ENCODE peak calls at places on chromosomes 13 and 19, in six cellular contexts. One of them, this sample, is unnamed.

GRCh38 chr13:34805347-34805746 is 136.7 kb upstream of the NBEA start:
- DNase-seq in IMR-90: no peak
- DNase-seq in hepatocyte: no peak
- DNase-seq in esophagus muscularis mucosa: no peak
- DNase-seq in CD4-positive, alpha-beta T cell: no peak
- DNase-seq in SJSA1: no peak
- DNase-seq in this sample: no peak

GRCh38 chr19:57241181-57241580 is 749 bp downstream of the ZNF805 start:
- DNase-seq in hepatocyte: peak; percentile 17
- DNase-seq in esophagus muscularis mucosa: peak; percentile 4
- DNase-seq in SJSA1: no peak
- DNase-seq in IMR-90: peak; percentile 37
- DNase-seq in CD4-positive, alpha-beta T cell: no peak
- DNase-seq in this sample: peak; percentile 7

GRCh38 chr13:97506511-97506910 is 72.5 kb downstream of the RAP2A start:
- DNase-seq in CD4-positive, alpha-beta T cell: no peak
- DNase-seq in esophagus muscularis mucosa: no peak
- DNase-seq in SJSA1: no peak
- DNase-seq in IMR-90: peak; percentile 74
- DNase-seq in hepatocyte: peak; percentile 46
- DNase-seq in this sample: no peak

GRCh38 chr13:46529509-46529908 is 23.5 kb upstream of the LRCH1 start:
- DNase-seq in hepatocyte: no peak
- DNase-seq in CD4-positive, alpha-beta T cell: no peak
- DNase-seq in esophagus muscularis mucosa: no peak
- DNase-seq in IMR-90: no peak
- DNase-seq in SJSA1: no peak
- DNase-seq in this sample: no peak

GRCh38 chr13:105219636-105220035 is 1315.8 kb downstream of the EFNB2 start:
- DNase-seq in CD4-positive, alpha-beta T cell: no peak
- DNase-seq in SJSA1: no peak
- DNase-seq in hepatocyte: no peak
- DNase-seq in IMR-90: peak; percentile 73
- DNase-seq in esophagus muscularis mucosa: no peak
- DNase-seq in this sample: no peak

GRCh38 chr19:30135797-30136196 is 193.8 kb downstream of the URI1 start:
- DNase-seq in hepatocyte: no peak
- DNase-seq in IMR-90: no peak
- DNase-seq in esophagus muscularis mucosa: no peak
- DNase-seq in SJSA1: no peak
- DNase-seq in CD4-positive, alpha-beta T cell: no peak
- DNase-seq in this sample: no peak

GRCh38 chr19:31348416-31349159 is 648 bp downstream of the TSHZ3 start:
- DNase-seq in IMR-90: no peak
- DNase-seq in hepatocyte: peak; percentile 36
- DNase-seq in SJSA1: no peak
- DNase-seq in CD4-positive, alpha-beta T cell: no peak
- DNase-seq in esophagus muscularis mucosa: no peak
- DNase-seq in this sample: no peak

GRCh38 chr13:50340566-50341287 is 325.5 kb downstream of the KCNRG start:
- DNase-seq in hepatocyte: no peak
- DNase-seq in SJSA1: no peak
- DNase-seq in CD4-positive, alpha-beta T cell: no peak
- DNase-seq in esophagus muscularis mucosa: no peak
- DNase-seq in IMR-90: no peak
- DNase-seq in this sample: no peak

GRCh38 chr13:97849305-97849704 is 104.2 kb upstream of the IPO5 start:
- DNase-seq in IMR-90: peak; percentile 52
- DNase-seq in esophagus muscularis mucosa: peak; percentile 60
- DNase-seq in SJSA1: no peak
- DNase-seq in hepatocyte: peak; percentile 35
- DNase-seq in CD4-positive, alpha-beta T cell: no peak
- DNase-seq in this sample: peak; percentile 24

GRCh38 chr19:1622007-1622406 is 16.7 kb upstream of the UQCR11 start:
- DNase-seq in hepatocyte: no peak
- DNase-seq in esophagus muscularis mucosa: no peak
- DNase-seq in CD4-positive, alpha-beta T cell: no peak
- DNase-seq in IMR-90: no peak
- DNase-seq in SJSA1: no peak
- DNase-seq in this sample: no peak

GRCh38 chr13:89267734-89268133 is 1596.6 kb downstream of the SLITRK5 start:
- DNase-seq in esophagus muscularis mucosa: no peak
- DNase-seq in CD4-positive, alpha-beta T cell: no peak
- DNase-seq in IMR-90: no peak
- DNase-seq in hepatocyte: no peak
- DNase-seq in SJSA1: no peak
- DNase-seq in this sample: no peak

GRCh38 chr19:16104722-16105121 is 7.0 kb upstream of the RAB8A start:
- DNase-seq in CD4-positive, alpha-beta T cell: no peak
- DNase-seq in hepatocyte: no peak
- DNase-seq in esophagus muscularis mucosa: no peak
- DNase-seq in SJSA1: no peak
- DNase-seq in IMR-90: no peak
- DNase-seq in this sample: peak; percentile 40

GRCh38 chr19:16096281-16096855 is 15.3 kb upstream of the RAB8A start:
- DNase-seq in esophagus muscularis mucosa: no peak
- DNase-seq in hepatocyte: no peak
- DNase-seq in CD4-positive, alpha-beta T cell: no peak
- DNase-seq in IMR-90: no peak
- DNase-seq in SJSA1: no peak
- DNase-seq in this sample: no peak

GRCh38 chr19:16098416-16098768 is 13.3 kb upstream of the RAB8A start:
- DNase-seq in IMR-90: no peak
- DNase-seq in SJSA1: no peak
- DNase-seq in hepatocyte: no peak
- DNase-seq in esophagus muscularis mucosa: no peak
- DNase-seq in CD4-positive, alpha-beta T cell: no peak
- DNase-seq in this sample: no peak

GRCh38 chr19:16098821-16099220 is 12.9 kb upstream of the RAB8A start:
- DNase-seq in esophagus muscularis mucosa: no peak
- DNase-seq in CD4-positive, alpha-beta T cell: no peak
- DNase-seq in SJSA1: no peak
- DNase-seq in hepatocyte: no peak
- DNase-seq in IMR-90: no peak
- DNase-seq in this sample: no peak

DNA sequence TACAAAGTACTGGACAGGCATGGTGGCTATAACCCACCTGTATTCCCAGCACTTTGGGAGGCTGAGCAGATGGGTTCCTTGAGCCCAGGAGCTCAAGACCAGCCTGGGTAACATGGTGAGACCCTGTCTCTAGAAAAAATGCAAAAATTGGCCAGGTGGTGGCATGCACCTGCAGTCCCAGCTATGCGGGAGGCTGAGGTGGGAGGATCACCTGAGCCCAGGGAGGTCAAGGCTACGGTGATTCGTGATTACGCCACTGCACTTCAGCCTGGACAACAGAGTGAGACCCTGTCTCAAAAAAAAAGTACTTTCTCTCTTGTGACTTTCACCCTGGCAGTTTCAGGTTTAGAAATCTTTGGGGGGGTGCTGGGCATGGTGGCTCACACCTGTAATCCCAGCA is 11.2 kb upstream of the RAB8A start:
- DNase-seq in CD4-positive, alpha-beta T cell: no peak
- DNase-seq in hepatocyte: no peak
- DNase-seq in esophagus muscularis mucosa: no peak
- DNase-seq in IMR-90: no peak
- DNase-seq in SJSA1: no peak
- DNase-seq in this sample: no peak
- H3K27ac ChIP-seq in CD4-positive, alpha-beta T cell: no peak overlapping the region
- H3K27ac ChIP-seq in hepatocyte: peak overlapping the region; percentile 80
- H3K27ac ChIP-seq in esophagus muscularis mucosa: no peak overlapping the region
- H3K27ac ChIP-seq in IMR-90: no peak overlapping the region
- H3K27ac ChIP-seq in SJSA1: no peak overlapping the region
- H3K27ac ChIP-seq in this sample: no peak overlapping the region

GRCh38 chr13:42860485-42860884 is 79.1 kb downstream of the FAM216B start:
- DNase-seq in IMR-90: no peak
- DNase-seq in SJSA1: no peak
- DNase-seq in hepatocyte: no peak
- DNase-seq in CD4-positive, alpha-beta T cell: no peak
- DNase-seq in esophagus muscularis mucosa: no peak
- DNase-seq in this sample: no peak
- H3K27ac ChIP-seq in IMR-90: no peak overlapping the region
- H3K27ac ChIP-seq in SJSA1: no peak overlapping the region
- H3K27ac ChIP-seq in hepatocyte: no peak overlapping the region
- H3K27ac ChIP-seq in CD4-positive, alpha-beta T cell: no peak overlapping the region
- H3K27ac ChIP-seq in esophagus muscularis mucosa: no peak overlapping the region
- H3K27ac ChIP-seq in this sample: no peak overlapping the region

DNA sequence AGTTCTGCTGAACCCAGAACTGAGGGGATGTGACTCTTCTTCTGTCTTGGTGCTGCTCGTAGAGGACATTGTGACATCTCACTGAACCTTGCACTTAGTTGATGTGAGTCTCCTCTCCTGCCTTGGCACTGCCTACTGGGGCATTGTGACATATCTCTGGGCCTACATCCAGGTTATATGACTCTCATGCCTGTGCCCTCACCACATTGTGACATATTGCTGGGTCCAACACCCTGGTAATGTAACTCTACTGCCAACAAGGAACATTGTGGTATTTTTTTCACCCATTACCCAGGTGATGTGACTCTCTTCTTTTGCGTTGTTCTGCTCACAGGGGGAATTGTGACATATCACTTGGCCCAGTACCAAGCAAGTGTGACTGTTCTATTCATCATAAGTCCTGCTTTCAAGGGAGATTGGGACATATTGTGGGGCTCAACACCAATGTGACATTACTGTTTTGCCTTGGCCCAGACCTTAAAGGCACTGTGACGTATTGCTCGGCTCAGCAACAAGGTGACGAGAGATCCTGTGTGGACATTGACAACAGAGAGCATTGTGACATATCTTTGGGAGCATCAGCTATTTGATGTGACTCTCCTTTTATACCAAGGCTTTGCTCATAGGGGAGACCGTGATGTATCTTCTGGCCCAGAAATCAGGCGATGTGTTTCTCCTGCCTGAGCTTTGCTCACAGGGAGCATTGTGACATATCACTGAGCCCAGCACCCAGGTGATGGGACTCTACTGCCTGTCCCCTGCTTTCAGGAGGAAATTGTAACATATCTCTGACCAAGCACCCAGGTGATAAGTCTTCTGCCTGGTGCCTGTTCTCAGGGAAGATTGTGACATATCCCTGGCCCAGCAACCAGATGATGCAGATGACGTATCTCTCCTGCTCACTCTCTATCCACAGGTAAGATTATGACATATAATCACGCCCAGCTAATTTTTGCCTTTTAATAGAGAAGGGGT is 12.2 kb upstream of the ZNF429 start:
- DNase-seq in SJSA1: no peak
- DNase-seq in hepatocyte: no peak
- DNase-seq in CD4-positive, alpha-beta T cell: no peak
- DNase-seq in IMR-90: no peak
- DNase-seq in esophagus muscularis mucosa: no peak
- DNase-seq in this sample: no peak
- H3K27ac ChIP-seq in SJSA1: no peak overlapping the region
- H3K27ac ChIP-seq in hepatocyte: no peak overlapping the region
- H3K27ac ChIP-seq in CD4-positive, alpha-beta T cell: no peak overlapping the region
- H3K27ac ChIP-seq in IMR-90: no peak overlapping the region
- H3K27ac ChIP-seq in esophagus muscularis mucosa: no peak overlapping the region
- H3K27ac ChIP-seq in this sample: no peak overlapping the region

GRCh38 chr19:15108145-15108844 is 1.1 kb downstream of the SYDE1 start:
- DNase-seq in hepatocyte: no peak
- DNase-seq in CD4-positive, alpha-beta T cell: no peak
- DNase-seq in IMR-90: no peak
- DNase-seq in SJSA1: peak; percentile 80
- DNase-seq in esophagus muscularis mucosa: no peak
- DNase-seq in this sample: no peak
- H3K27ac ChIP-seq in hepatocyte: peak overlapping the region; percentile 99
- H3K27ac ChIP-seq in CD4-positive, alpha-beta T cell: no peak overlapping the region
- H3K27ac ChIP-seq in IMR-90: peak overlapping the region; percentile 96
- H3K27ac ChIP-seq in SJSA1: peak overlapping the region; percentile 98
- H3K27ac ChIP-seq in esophagus muscularis mucosa: peak overlapping the region; percentile 96
- H3K27ac ChIP-seq in this sample: no peak overlapping the region

GRCh38 chr13:30000373-30000770 is 150.0 kb upstream of the UBL3 start:
- DNase-seq in CD4-positive, alpha-beta T cell: no peak
- DNase-seq in SJSA1: no peak
- DNase-seq in IMR-90: no peak
- DNase-seq in hepatocyte: no peak
- DNase-seq in esophagus muscularis mucosa: no peak
- DNase-seq in this sample: no peak
- H3K27ac ChIP-seq in CD4-positive, alpha-beta T cell: no peak overlapping the region
- H3K27ac ChIP-seq in SJSA1: no peak overlapping the region
- H3K27ac ChIP-seq in IMR-90: no peak overlapping the region
- H3K27ac ChIP-seq in hepatocyte: no peak overlapping the region
- H3K27ac ChIP-seq in esophagus muscularis mucosa: no peak overlapping the region
- H3K27ac ChIP-seq in this sample: no peak overlapping the region

DNA sequence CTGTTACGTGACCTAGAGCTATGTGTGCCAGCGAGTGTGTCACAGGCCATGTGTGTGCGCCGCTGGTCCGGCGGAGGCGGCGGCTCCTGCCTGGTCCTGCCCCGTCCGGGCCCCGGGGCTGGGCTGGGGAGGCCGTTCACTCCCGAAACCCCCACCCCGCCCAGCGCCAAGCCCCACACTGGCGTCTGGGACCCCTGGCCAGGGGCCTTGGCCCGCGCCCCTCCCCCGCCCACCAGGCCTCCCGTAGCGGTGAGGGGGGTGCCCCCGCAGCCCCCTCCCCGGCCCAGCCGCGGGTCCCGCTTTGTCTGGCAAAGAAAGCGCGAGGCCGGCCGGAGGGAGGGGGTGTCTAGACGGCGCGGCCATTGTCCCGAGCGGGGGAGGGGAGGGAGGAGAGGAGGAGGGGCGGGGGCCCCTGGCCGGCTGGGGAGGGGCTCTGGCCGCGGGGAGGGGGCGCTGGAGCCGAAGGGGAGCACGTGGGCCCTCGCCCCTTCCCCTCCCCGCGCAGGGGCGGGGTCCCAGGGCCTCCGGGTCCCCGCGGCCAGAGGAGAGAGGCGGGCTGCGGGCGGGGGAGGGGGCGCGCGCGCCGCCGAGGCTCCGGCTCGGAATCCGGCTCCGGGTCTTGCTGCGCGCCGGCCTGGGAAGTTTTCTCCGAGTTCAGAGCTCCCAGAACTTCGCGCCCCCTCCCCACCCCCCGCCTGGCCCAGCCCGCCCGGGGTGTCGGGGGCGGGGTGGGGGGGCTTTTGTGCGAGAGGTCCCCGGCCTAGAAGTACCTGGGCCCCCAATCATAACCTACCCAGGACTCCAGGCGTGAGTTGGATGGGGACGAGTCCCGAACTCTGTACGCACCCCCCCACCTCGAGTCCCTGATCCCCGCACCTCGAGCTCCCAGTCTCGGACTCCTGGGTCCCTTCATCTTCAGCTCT is 882 bp downstream of the NOTCH3 start:
- DNase-seq in esophagus muscularis mucosa: no peak
- DNase-seq in hepatocyte: peak; percentile 82
- DNase-seq in CD4-positive, alpha-beta T cell: no peak
- DNase-seq in IMR-90: peak; percentile 16
- DNase-seq in SJSA1: no peak
- DNase-seq in this sample: no peak
- H3K27ac ChIP-seq in esophagus muscularis mucosa: peak overlapping the region; percentile 60
- H3K27ac ChIP-seq in hepatocyte: peak overlapping the region; percentile 91
- H3K27ac ChIP-seq in CD4-positive, alpha-beta T cell: no peak overlapping the region
- H3K27ac ChIP-seq in IMR-90: peak overlapping the region; percentile 30
- H3K27ac ChIP-seq in SJSA1: peak overlapping the region; percentile 21
- H3K27ac ChIP-seq in this sample: no peak overlapping the region

This sample was measured in OCI-LY7.